ENCODE peak calls at places on chromosomes 11 and 22, in ten cellular contexts. L is tibial nerve, I is esophagus squamous epithelium, A is left ventricle myocardium inferior, R is breast epithelium, T is Peyer's patch, C is heart left ventricle, N is H9, F is A549, Q is cardiac muscle cell. W is an unnamed sample.

GRCh38 chr11:69353696-69354544 is 60.0 kb downstream of the MYEOV start:
- DNase-seq in T (no peak), I (no peak), F (no peak), N (no peak), C (no peak), A (no peak), L (no peak), R (peak; percentile 5), Q (no peak), W (no peak)

GRCh38 chr22:38108561-38109319 is 1.7 kb downstream of the BAIAP2L2 start:
- DNase-seq in T (no peak), L (no peak), I (no peak), F (no peak), Q (no peak), A (no peak), N (no peak), R (no peak), C (no peak), W (peak; percentile 45)

GRCh38 chr11:124586247-124586860 is 16.6 kb downstream of the OR8A1 start:
- DNase-seq in F (peak; percentile 50), Q (peak; percentile 67), C (peak; percentile 43), R (no peak), I (no peak), T (peak; percentile 79), N (peak; percentile 46), L (peak; percentile 43), A (peak; percentile 45), W (no peak)

GRCh38 chr11:79661373-79661772 is 220.5 kb upstream of the TENM4 start:
- DNase-seq in I (no peak), A (no peak), L (no peak), F (no peak), N (no peak), C (no peak), R (no peak), Q (no peak), T (no peak), W (no peak)

GRCh38 chr22:20444325-20444724 is 6.7 kb upstream of the SCARF2 start:
- DNase-seq in R (no peak), T (no peak), A (no peak), N (no peak), F (no peak), I (no peak), L (no peak), Q (no peak), C (no peak), W (peak; percentile 10)

GRCh38 chr11:11731311-11732083 is 109.7 kb upstream of the GALNT18 start:
- DNase-seq in Q (no peak), L (no peak), I (no peak), F (peak; percentile 10), R (no peak), C (no peak), N (no peak), T (no peak), A (no peak), W (no peak)

GRCh38 chr11:22680628-22681027 is 14.2 kb downstream of the GAS2 start:
- DNase-seq in R (no peak), T (no peak), L (no peak), I (no peak), F (peak; percentile 19), Q (no peak), A (no peak), N (no peak), C (no peak), W (no peak)

GRCh38 chr11:2975594-2975993 is 16.5 kb downstream of the NAP1L4 start:
- DNase-seq in R (no peak), C (no peak), N (peak; percentile 49), T (no peak), A (no peak), Q (no peak), L (no peak), F (peak; percentile 67), I (no peak), W (no peak)

GRCh38 chr22:46813816-46814597 is 51.6 kb downstream of the TBC1D22A start:
- DNase-seq in L (no peak), T (no peak), F (no peak), I (no peak), Q (no peak), C (no peak), A (no peak), R (peak; percentile 16), N (no peak), W (peak; percentile 24)

DNA sequence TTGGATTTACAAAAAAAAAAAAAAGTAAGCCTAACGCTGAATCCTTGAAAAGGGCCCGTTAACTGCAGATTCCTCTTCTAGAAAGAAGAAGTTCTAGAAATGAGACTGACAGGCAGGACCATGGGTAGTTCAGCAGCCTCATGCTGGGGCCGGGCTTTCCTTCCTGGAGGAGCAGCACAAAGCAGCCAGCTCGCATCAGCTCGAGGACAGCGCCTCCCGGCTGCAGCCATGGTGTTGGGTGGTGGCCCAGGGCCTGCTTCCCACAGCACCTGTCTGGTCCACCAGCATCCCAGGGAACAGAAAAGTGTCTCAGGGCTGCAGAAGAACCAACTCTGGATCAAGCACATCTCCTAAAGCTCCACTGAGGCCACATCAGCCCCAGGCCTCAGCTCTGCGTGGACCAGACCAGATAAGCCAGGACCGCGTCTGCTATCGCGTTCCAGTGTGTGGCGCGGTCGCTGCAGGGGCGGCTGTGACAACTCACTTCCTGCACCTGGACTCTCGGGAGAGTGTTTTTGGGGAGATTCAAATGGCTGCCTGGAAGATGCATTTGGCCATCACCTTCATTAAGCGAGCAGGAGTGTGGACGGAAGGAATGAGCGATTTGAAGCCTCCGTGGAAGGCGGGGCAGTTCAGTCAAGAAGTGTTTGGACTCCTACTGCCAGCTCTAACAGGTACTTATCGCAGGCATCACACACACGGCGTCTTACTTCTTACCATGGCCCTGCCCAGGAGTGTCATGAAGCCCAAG is 53.5 kb downstream of the MYH9 start:
- DNase-seq in C (peak; percentile 52), L (no peak), R (no peak), F (peak; percentile 54), N (peak; percentile 79), Q (no peak), A (peak; percentile 61), I (no peak), T (no peak), W (no peak)
- TF ChIP-seq CTCF in C (peak; percentile 48), L (no peak), R (no peak), F (no peak), N (peak; percentile 57), Q (peak; percentile 2), A (peak; percentile 37), I (peak; percentile 14), T (no peak), W (no peak)

DNA sequence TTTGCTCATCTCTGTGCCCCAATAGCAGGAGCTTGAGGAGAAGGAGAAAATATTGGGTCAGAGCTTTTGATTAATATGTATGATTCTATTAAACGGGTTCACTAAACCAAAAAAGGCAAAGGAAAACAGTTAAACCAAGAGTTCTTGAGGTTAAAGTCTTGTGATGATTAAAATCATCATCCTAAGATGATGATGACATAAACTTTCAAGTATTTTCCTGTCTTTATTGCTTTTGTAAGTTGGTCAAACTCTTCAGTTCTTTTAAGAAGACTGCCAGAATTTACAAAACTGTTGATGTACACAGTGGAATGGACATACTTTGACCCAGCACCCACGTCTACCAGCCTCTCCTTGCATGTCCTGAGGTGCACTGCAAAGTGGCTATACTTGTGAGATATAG is 41.0 kb downstream of the FDX1 start:
- DNase-seq in F (no peak), A (no peak), N (no peak), Q (no peak), C (no peak), L (no peak), I (no peak), T (no peak), R (no peak), W (no peak)
- H3K27ac ChIP-seq in F (no peak overlapping the region), A (no peak overlapping the region), N (no peak overlapping the region), Q (no peak overlapping the region), C (no peak overlapping the region), L (no peak overlapping the region), I (no peak overlapping the region), T (no peak overlapping the region), R (no peak overlapping the region), W (no peak overlapping the region)

DNA sequence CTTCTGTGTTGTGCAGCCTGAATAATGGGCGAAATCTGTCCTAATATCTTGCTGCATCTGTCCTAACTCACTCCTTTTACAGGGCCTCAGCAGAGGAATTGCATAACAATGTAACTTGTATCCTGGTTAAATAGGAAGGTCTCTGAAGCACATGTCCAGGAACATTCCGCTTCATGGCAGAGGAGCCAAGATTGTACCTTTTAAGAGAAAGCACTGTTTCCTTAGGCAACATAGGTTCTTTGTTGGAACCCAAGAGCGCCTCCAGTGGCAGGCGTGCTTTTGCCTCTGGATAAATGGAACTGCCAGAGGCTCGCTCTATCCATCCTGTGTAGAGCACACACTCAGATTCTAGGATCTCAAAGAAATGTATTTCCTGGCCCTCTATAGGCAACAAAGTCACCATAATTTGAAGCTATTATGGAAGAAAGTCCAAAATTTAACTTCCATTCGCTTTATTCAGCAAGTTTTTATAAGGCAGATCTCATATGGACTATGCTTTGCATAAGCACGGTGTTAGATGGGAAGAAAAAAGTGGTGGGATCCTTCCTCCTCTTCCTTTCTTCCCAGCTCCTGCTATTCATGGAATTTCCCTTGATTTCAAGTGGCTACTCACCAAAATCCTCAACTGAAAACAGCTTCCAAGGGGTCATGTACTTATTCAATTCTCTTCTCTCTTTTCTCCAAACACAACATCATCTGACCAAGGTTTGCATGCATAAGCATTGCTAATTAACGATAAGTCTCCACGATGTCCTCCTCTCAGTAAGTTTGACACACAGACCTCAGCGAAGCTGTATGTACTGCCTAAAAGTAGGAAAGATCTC is at the start of gene BLID:
- DNase-seq in I (no peak), Q (peak; percentile 64), T (no peak), R (peak; percentile 72), N (peak; percentile 73), L (peak; percentile 42), C (no peak), F (peak; percentile 31), A (peak; percentile 30), W (no peak)
- TF ChIP-seq CTCF in I (peak; percentile 26), Q (peak; percentile 66), T (no peak), R (peak; percentile 21), N (peak; percentile 85), L (peak; percentile 30), C (peak; percentile 57), F (peak; percentile 37), A (peak; percentile 64), W (no peak)

GRCh38 chr11:825366-826231 is 2.1 kb upstream of the CRACR2B start:
- DNase-seq in F (no peak), Q (no peak), L (no peak), N (no peak), A (no peak), I (no peak), C (no peak), R (no peak), T (no peak), W (no peak)

GRCh38 chr11:824292-824880 is 3.3 kb upstream of the CRACR2B start:
- DNase-seq in I (no peak), C (no peak), Q (no peak), N (no peak), A (no peak), R (no peak), L (no peak), F (no peak), T (no peak), W (no peak)

GRCh38 chr11:826836-827145 is 928 bp upstream of the CRACR2B start:
- DNase-seq in N (no peak), A (no peak), F (no peak), T (no peak), Q (no peak), R (no peak), L (no peak), C (no peak), I (no peak), W (no peak)

GRCh38 chr11:823441-824291 is 4.1 kb upstream of the CRACR2B start:
- DNase-seq in R (no peak), T (no peak), C (no peak), Q (no peak), F (no peak), N (no peak), A (no peak), L (no peak), I (no peak), W (no peak)

GRCh38 chr11:824942-825341 is 2.8 kb upstream of the CRACR2B start:
- DNase-seq in F (no peak), N (no peak), C (no peak), L (no peak), T (no peak), A (no peak), R (no peak), I (no peak), Q (no peak), W (no peak)
- H3K27ac ChIP-seq in F (peak overlapping the region; percentile 88), N (no peak overlapping the region), C (no peak overlapping the region), L (no peak overlapping the region), T (peak overlapping the region; percentile 81), A (no peak overlapping the region), R (peak overlapping the region; percentile 33), I (no peak overlapping the region), Q (no peak overlapping the region), W (no peak overlapping the region)

W was measured in kidney.